ENCODE peak calls at places on chromosomes 3 and 15, in eight cellular contexts. K is HCT116, C is H1, X is K562, G is endothelial cell of umbilical vein, U is GM23338, T is GM12878, E is HepG2. Y is an unnamed sample.

GRCh38 chr3:54822206-54822605 is 105.7 kb downstream of the LRTM1 start:
- DNase-seq in G (no peak), K (no peak), E (no peak), U (no peak), T (no peak), C (no peak), X (no peak), Y (no peak)

GRCh38 chr15:99925661-99926461 is 192.6 kb upstream of the LYSMD4 start:
- DNase-seq in E (no peak), C (no peak), X (peak), K (peak), T (no peak), G (peak), U (peak), Y (no peak)

GRCh38 chr3:4994144-4994730 is 15.0 kb downstream of the BHLHE40 start:
- DNase-seq in K (peak), T (no peak), C (no peak), U (no peak), X (peak), E (no peak), G (no peak), Y (no peak)

GRCh38 chr3:111811811-111812210 is 47.3 kb upstream of the PHLDB2 start:
- DNase-seq in U (no peak), T (no peak), C (no peak), G (no peak), K (no peak), X (no peak), E (no peak), Y (no peak)

GRCh38 chr3:194196876-194197275 is 60.9 kb downstream of the HES1 start:
- DNase-seq in C (no peak), X (no peak), E (no peak), K (no peak), T (no peak), U (no peak), G (no peak), Y (no peak)

GRCh38 chr3:183587337-183587736 is 31.8 kb upstream of the KLHL6 start:
- DNase-seq in K (no peak), X (no peak), C (no peak), T (no peak), G (peak), U (no peak), E (no peak), Y (no peak)

GRCh38 chr3:178568152-178568753 is 32.0 kb downstream of the KCNMB2 start:
- DNase-seq in T (no peak), U (no peak), C (no peak), E (no peak), K (no peak), G (no peak), X (no peak), Y (no peak)

GRCh38 chr15:29815705-29816042 is 6.6 kb downstream of the TJP1 start:
- DNase-seq in T (no peak), K (no peak), G (no peak), X (peak), E (no peak), C (no peak), U (no peak), Y (no peak)

GRCh38 chr3:9681723-9682081 is 21.9 kb upstream of the CPNE9 start:
- DNase-seq in X (no peak), G (no peak), T (no peak), U (no peak), C (no peak), E (peak), K (no peak), Y (no peak)

GRCh38 chr3:88059380-88060160 is 515 bp downstream of the ZNF654 start:
- DNase-seq in E (no peak), K (no peak), T (no peak), U (peak), G (no peak), C (no peak), X (peak), Y (no peak)

GRCh38 chr3:173617490-173617889 is 219.9 kb downstream of the NLGN1 start:
- DNase-seq in X (no peak), C (no peak), U (no peak), T (no peak), K (no peak), G (no peak), E (no peak), Y (no peak)

GRCh38 chr15:91975241-91975978 is 121.9 kb downstream of the SLCO3A1 start:
- DNase-seq in T (no peak), C (no peak), G (no peak), E (no peak), U (peak), X (no peak), K (no peak), Y (no peak)

GRCh38 chr3:195042741-195043611 is 228.0 kb downstream of the XXYLT1 start:
- DNase-seq in C (no peak), E (no peak), T (no peak), X (no peak), G (no peak), U (peak), K (no peak), Y (no peak)

GRCh38 chr3:132230156-132231000 is 86.8 kb upstream of the ACP3 start:
- DNase-seq in K (no peak), U (no peak), T (no peak), X (no peak), G (no peak), C (no peak), E (no peak), Y (no peak)

GRCh38 chr15:64731012-64731806 is 44.2 kb downstream of the RBPMS2 start:
- DNase-seq in C (peak), X (peak), G (peak), T (peak), K (peak), E (peak), U (peak), Y (peak)

DNA sequence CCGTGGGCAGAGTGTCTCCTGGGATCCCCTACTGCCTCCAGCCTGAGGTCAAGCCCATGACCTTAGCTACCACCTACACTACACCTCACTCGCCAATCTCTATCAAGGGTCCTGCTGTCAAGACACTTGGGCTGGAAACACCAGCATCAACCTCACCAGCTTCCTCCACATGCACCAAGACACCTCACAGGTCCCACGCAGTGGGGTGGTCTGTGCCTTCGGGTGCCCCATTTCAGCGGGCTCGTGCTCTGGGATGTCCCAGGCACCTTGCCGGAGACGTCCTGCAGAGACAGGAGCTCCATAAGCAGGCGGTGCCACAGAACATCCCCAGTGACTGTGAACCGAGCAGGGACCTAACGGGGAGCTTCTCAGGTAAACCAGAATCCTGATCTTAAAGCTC is 20.0 kb downstream of the CYFIP1 start:
- DNase-seq in X (no peak), C (no peak), U (no peak), T (no peak), K (no peak), E (no peak), G (no peak), Y (no peak)
- H3K27ac ChIP-seq in X (no peak), C (no peak), U (no peak), T (no peak), K (no peak), E (no peak), G (no peak), Y (no peak)

GRCh38 chr15:98501632-98502031 is 146.7 kb upstream of the IGF1R start:
- DNase-seq in K (no peak), E (no peak), G (no peak), X (no peak), C (no peak), U (no peak), T (no peak), Y (no peak)

GRCh38 chr15:98506172-98506571 is 142.2 kb upstream of the IGF1R start:
- DNase-seq in X (no peak), K (no peak), G (no peak), U (no peak), E (no peak), C (no peak), T (no peak), Y (no peak)

GRCh38 chr15:98505611-98506031 is 142.7 kb upstream of the IGF1R start:
- DNase-seq in X (no peak), G (no peak), K (no peak), U (no peak), E (no peak), T (no peak), C (no peak), Y (no peak)

GRCh38 chr15:98504998-98505397 is 143.3 kb upstream of the IGF1R start:
- DNase-seq in G (no peak), T (no peak), C (no peak), X (no peak), K (no peak), U (no peak), E (no peak), Y (no peak)

DNA sequence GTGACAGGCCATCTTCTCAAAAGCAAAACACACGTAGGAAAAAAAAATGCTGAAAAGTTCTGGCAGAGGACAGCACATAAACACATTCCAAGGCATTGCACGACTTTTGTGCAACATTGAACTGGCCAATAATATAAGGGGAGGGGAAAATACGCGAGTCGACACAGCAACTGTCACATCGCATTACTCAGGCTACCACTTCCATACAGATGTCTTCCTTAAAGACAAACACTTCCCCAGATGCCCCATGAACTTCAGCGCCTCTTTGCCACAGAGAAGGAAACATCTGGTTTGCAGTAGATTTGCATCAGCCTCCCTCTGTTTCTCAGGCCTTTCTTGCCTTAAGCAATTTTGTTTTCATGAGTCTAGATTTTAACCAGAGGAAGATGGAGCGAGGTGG is 144.4 kb upstream of the IGF1R start:
- DNase-seq in T (no peak), U (no peak), G (no peak), C (no peak), K (no peak), X (no peak), E (no peak), Y (peak)
- TF ChIP-seq POLR2AphosphoS5 in T (no peak), U (no peak), G (no peak), C (no peak), K (no peak), X (no peak), E (no peak), Y (no peak)

DNA sequence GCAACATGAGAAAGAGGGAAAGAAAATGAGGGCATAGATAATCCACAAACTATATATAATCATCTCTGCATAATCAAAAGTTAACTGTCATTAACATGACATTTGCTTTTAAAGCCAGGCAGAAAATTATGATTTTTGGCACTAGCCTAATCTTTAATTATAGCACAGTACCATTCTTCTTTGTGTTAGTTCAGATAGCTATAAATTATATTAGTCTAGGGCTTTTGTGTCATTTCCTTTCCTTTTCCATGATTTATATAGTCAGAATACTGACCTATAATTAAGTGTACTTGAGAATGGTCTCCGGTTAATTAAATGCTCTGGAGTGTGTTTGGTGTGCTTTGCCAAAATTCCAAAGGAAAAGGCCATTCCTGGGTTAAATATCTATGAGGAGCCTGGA is 441.9 kb upstream of the THRB start:
- DNase-seq in E (no peak), U (no peak), G (peak), K (no peak), T (no peak), X (no peak), C (no peak), Y (no peak)
- TF ChIP-seq EZH2 in E (no peak), U (no peak), G (no peak), K (no peak), T (no peak), X (no peak), C (no peak), Y (no peak)

DNA sequence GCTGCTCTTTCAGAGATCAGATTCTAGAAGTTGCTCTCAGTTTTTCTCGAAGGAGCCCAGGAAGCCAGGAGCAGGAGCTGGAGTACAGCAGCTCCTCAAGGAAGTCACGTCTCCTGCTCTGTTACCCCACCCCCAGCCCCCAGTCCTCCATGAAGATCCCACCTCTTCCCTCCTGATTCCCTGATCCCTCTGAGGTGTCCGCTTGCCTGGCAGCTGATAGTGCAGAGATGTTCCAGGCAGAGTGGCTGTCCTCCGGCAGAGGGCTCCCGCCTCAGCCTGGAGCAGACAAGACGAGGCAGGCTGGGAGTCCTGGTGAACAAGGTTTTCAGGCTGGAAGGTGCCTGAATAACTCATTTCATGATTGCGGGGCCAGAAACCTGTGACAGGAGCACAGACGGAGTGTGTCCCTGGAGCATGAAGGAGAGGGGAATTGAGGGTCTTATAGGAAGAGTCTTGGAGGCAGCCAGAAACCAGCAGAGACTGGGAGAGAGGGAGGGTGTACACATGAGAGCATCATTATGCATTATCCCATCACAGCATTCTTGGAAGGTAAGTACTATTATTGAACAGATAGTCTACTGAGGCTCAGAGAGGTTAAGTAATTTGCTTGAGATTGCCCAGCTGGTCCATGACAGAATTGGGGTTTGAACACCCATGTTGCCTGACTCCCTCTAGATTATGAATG is 1.2 kb downstream of the HRH1 start:
- DNase-seq in E (peak), C (no peak), U (peak), G (peak), T (no peak), X (peak), K (peak), Y (no peak)
- H3K27ac ChIP-seq in E (no peak), C (no peak), U (no peak), G (peak), T (no peak), X (no peak), K (no peak), Y (no peak)

Y was measured in SK-N-MC.